ENCODE peak calls at places on chromosomes 7 and 10, in eight cellular contexts. D is H4; U is fibroblast of mammary gland; E is naive thymus-derived CD4-positive, alpha-beta T cell; X is RCC 7860; F is AG09319; A is stimulated activated CD4-positive, alpha-beta T cell treated with anti-CD3 and anti-CD28 coated beads, TNF-alpha, amount 100 ng/mL, for 24 hours; T is fibroblast of pulmonary artery. B is an unnamed sample.

GRCh38 chr7:41297167-41297566 is 405.7 kb downstream of the INHBA start:
- DNase-seq in D (no peak), U (no peak), E (no peak), X (no peak), F (no peak), A (no peak), T (no peak), B (no peak)

GRCh38 chr10:77522268-77522809 is 115.3 kb downstream of the KCNMA1 start:
- DNase-seq in D (no peak), U (no peak), E (no peak), X (no peak), F (no peak), A (no peak), T (no peak), B (no peak)

GRCh38 chr7:116687801-116688201 is 15.8 kb downstream of the MET start:
- DNase-seq in D (peak), U (peak), E (no peak), X (peak), F (no peak), A (no peak), T (peak), B (peak)

GRCh38 chr10:10777279-10777678 is 240.4 kb upstream of the CELF2 start:
- DNase-seq in D (no peak), U (no peak), E (no peak), X (no peak), F (no peak), A (no peak), T (no peak), B (no peak)

GRCh38 chr7:114813597-114813996 is 108.3 kb upstream of the MDFIC start:
- DNase-seq in D (no peak), U (no peak), E (no peak), X (no peak), F (no peak), A (no peak), T (no peak), B (no peak)

GRCh38 chr10:117530791-117531190 is 11.8 kb upstream of the EMX2 start:
- DNase-seq in D (no peak), U (no peak), E (no peak), X (no peak), F (no peak), A (no peak), T (no peak), B (no peak)

GRCh38 chr10:20598590-20598989 is 298.5 kb downstream of the NEBL start:
- DNase-seq in D (peak), U (peak), E (no peak), X (peak), F (peak), A (no peak), T (peak), B (peak)

GRCh38 chr10:100872034-100872791 is 40.5 kb upstream of the SLF2 start:
- DNase-seq in D (peak), U (peak), E (no peak), X (peak), F (no peak), A (peak), T (peak), B (peak)

GRCh38 chr7:56033671-56034432 is 17.4 kb downstream of the PSPH start:
- DNase-seq in D (peak), U (peak), E (peak), X (peak), F (no peak), A (peak), T (peak), B (no peak)

GRCh38 chr10:97861351-97861750 is 11.7 kb downstream of the GOLGA7B start:
- DNase-seq in D (peak), U (peak), E (no peak), X (peak), F (peak), A (no peak), T (peak), B (peak)

GRCh38 chr10:89684604-89685003 is 16.8 kb upstream of the KIF20B start:
- DNase-seq in D (no peak), U (peak), E (no peak), X (no peak), F (no peak), A (no peak), T (peak), B (no peak)

GRCh38 chr7:99928994-99929729 is at the start of gene GJC3:
- DNase-seq in D (peak), U (peak), E (peak), X (peak), F (no peak), A (peak), T (peak), B (no peak)

GRCh38 chr7:151999337-152000090 is 26.0 kb upstream of the GALNT11 start:
- DNase-seq in D (no peak), U (peak), E (no peak), X (no peak), F (no peak), A (no peak), T (peak), B (no peak)

GRCh38 chr7:142323706-142324105 is 65.8 kb upstream of the PRSS58 start:
- DNase-seq in D (peak), U (peak), E (no peak), X (no peak), F (no peak), A (no peak), T (no peak), B (no peak)

GRCh38 chr7:98203964-98204605 is 7.2 kb upstream of the BHLHA15 start:
- DNase-seq in D (no peak), U (no peak), E (no peak), X (no peak), F (no peak), A (no peak), T (no peak), B (no peak)

B was measured in non-pigmented ciliary epithelial cell.